ENCODE peak calls at places on chromosomes 13 and 19, in five cellular contexts. H, L, D, E and C are unnamed samples.

GRCh38 chr13:50187352-50188029 is 172.2 kb downstream of the KCNRG start:
- DNase-seq in H (no peak), L (no peak), D (no peak), E (no peak), C (no peak)

GRCh38 chr13:81393110-81393509 is 1052.2 kb upstream of the SPRY2 start:
- DNase-seq in H (no peak), L (no peak), D (no peak), E (no peak), C (no peak)

GRCh38 chr19:46629546-46630025 is 4.7 kb upstream of the PTGIR start:
- DNase-seq in H (no peak), L (peak), D (no peak), E (no peak), C (no peak)

GRCh38 chr13:80684525-80685017 is 343.6 kb upstream of the SPRY2 start:
- DNase-seq in H (no peak), L (no peak), D (no peak), E (no peak), C (no peak)

GRCh38 chr19:50556236-50557008 is 11.8 kb downstream of the LRRC4B start:
- DNase-seq in H (peak), L (peak), D (peak), E (peak), C (peak)

GRCh38 chr19:13794388-13794751 is 873 bp upstream of the ZSWIM4 start:
- DNase-seq in H (no peak), L (peak), D (peak), E (no peak), C (peak)

GRCh38 chr19:42207767-42208259 is 9.7 kb downstream of the DEDD2 start:
- DNase-seq in H (no peak), L (peak), D (peak), E (no peak), C (no peak)

GRCh38 chr13:48160879-48161278 is 66.0 kb upstream of the MED4 start:
- DNase-seq in H (no peak), L (peak), D (peak), E (no peak), C (no peak)

GRCh38 chr13:106610511-106610910 is 42.6 kb upstream of the ARGLU1 start:
- DNase-seq in H (no peak), L (peak), D (peak), E (no peak), C (no peak)

GRCh38 chr19:47518139-47518538 is 3.3 kb upstream of the NAPA start:
- DNase-seq in H (no peak), L (no peak), D (no peak), E (no peak), C (no peak)

GRCh38 chr19:34224996-34225658 is 29.2 kb upstream of the GARRE1 start:
- DNase-seq in H (no peak), L (peak), D (no peak), E (no peak), C (no peak)